ENCODE peak calls at places on chromosomes 13 and 19, in five cellular contexts. V, Q, Z, A and Y are unnamed samples.

GRCh38 chr19:36169084-36169760 is 17.0 kb upstream of the COX7A1 start:
- DNase-seq in V (no peak), Q (no peak), Z (no peak), A (peak), Y (no peak)

GRCh38 chr13:109642358-109642757 is 144.0 kb downstream of the IRS2 start:
- DNase-seq in V (no peak), Q (no peak), Z (no peak), A (no peak), Y (no peak)

GRCh38 chr13:35723061-35723461 is 246.6 kb upstream of the MAB21L1 start:
- DNase-seq in V (no peak), Q (no peak), Z (no peak), A (no peak), Y (no peak)

GRCh38 chr19:55160128-55160985 is 2.8 kb upstream of the TNNI3 start:
- DNase-seq in V (peak), Q (peak), Z (peak), A (peak), Y (peak)

GRCh38 chr19:38952395-38953165 is 21.8 kb downstream of the MRPS12 start:
- DNase-seq in V (no peak), Q (peak), Z (no peak), A (peak), Y (peak)

GRCh38 chr19:19053508-19054314 is 10.1 kb upstream of the SLC25A42 start:
- DNase-seq in V (peak), Q (peak), Z (no peak), A (peak), Y (peak)

GRCh38 chr19:35641515-35642151 is at the start of gene ETV2:
- DNase-seq in V (no peak), Q (no peak), Z (no peak), A (peak), Y (no peak)

GRCh38 chr13:29696606-29697005 is 101.1 kb upstream of the SLC7A1 start:
- DNase-seq in V (no peak), Q (no peak), Z (no peak), A (no peak), Y (no peak)

GRCh38 chr19:47848871-47849473 is 10.1 kb upstream of the TPRX2 start:
- DNase-seq in V (no peak), Q (peak), Z (no peak), A (peak), Y (peak)

GRCh38 chr13:73060251-73061160 is 1.7 kb downstream of the KLF5 start:
- DNase-seq in V (no peak), Q (no peak), Z (peak), A (no peak), Y (no peak)

GRCh38 chr13:29886446-29886845 is 36.0 kb upstream of the UBL3 start:
- DNase-seq in V (no peak), Q (no peak), Z (no peak), A (no peak), Y (no peak)

GRCh38 chr19:3683405-3683865 is 16.8 kb downstream of the PIP5K1C start:
- DNase-seq in V (no peak), Q (no peak), Z (no peak), A (peak), Y (no peak)

GRCh38 chr19:38539751-38540150 is 78.0 kb downstream of the MAP4K1 start:
- DNase-seq in V (no peak), Q (no peak), Z (no peak), A (no peak), Y (no peak)

GRCh38 chr13:67416047-67416925 is 186.2 kb upstream of the PCDH9 start:
- DNase-seq in V (peak), Q (peak), Z (no peak), A (peak), Y (peak)

GRCh38 chr13:77002590-77003190 is 10.8 kb downstream of the CLN5 start:
- DNase-seq in V (no peak), Q (peak), Z (no peak), A (no peak), Y (no peak)

GRCh38 chr13:21243843-21244184 is 67.4 kb downstream of the MRPL57 start:
- DNase-seq in V (no peak), Q (no peak), Z (no peak), A (no peak), Y (no peak)

GRCh38 chr13:21243045-21243842 is 66.8 kb downstream of the MRPL57 start:
- DNase-seq in V (no peak), Q (no peak), Z (no peak), A (no peak), Y (no peak)

GRCh38 chr13:21238267-21238666 is 61.8 kb downstream of the MRPL57 start:
- DNase-seq in V (no peak), Q (no peak), Z (no peak), A (no peak), Y (no peak)

GRCh38 chr13:21240586-21240985 is 64.1 kb downstream of the MRPL57 start:
- DNase-seq in V (no peak), Q (no peak), Z (no peak), A (no peak), Y (no peak)

DNA sequence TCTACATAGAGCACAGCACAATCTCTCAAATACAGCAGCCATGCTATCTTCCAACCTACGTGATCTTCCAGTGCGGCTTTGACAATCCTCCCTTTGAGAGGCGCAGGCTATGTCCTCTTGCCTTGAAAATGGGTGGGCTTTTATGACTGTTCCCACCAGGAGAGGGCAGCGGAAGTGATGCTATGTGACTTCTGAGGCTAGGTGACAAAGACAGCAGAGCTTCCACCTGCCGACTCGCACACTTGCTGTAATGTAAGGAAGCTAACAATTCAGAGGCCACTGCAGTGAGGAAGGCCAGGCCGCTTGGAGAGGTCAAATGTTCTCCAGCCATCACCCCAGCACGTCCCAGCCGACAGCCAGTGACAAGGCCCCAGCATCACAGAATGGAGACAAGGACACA is 65.8 kb downstream of the MRPL57 start:
- DNase-seq in V (no peak), Q (no peak), Z (no peak), A (peak), Y (no peak)
- TF ChIP-seq CTCF in V (peak), Q (no peak), Z (no peak), A (no peak), Y (no peak)

DNA sequence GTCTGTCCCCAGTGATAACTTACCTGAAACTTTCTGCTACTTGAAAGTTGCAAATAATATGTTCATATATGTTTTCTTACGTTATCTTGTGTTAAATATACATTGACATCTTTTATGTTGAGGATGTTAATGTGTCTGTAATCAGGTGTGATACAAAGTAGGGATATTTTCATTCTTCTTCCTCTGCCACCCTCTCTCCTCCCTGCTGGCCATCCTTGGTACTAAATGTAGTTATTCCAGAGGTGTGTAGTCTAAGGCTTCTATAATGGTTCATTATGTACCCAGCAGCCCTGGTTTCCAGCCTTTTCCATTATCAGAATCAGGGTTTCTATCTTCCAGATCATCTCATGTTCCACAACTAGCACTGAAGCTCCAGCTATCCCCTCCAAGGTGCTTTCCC is 606.7 kb upstream of the KLHL1 start:
- DNase-seq in V (no peak), Q (no peak), Z (no peak), A (no peak), Y (no peak)
- TF ChIP-seq CTCF in V (peak), Q (no peak), Z (no peak), A (peak), Y (no peak)

GRCh38 chr19:9848060-9848459 is 12.9 kb downstream of the PIN1 start:
- DNase-seq in V (peak), Q (no peak), Z (no peak), A (peak), Y (peak)

GRCh38 chr19:9850235-9850959 is 15.3 kb downstream of the PIN1 start:
- DNase-seq in V (no peak), Q (no peak), Z (no peak), A (no peak), Y (no peak)

GRCh38 chr19:9849786-9850185 is 14.7 kb downstream of the PIN1 start:
- DNase-seq in V (no peak), Q (no peak), Z (no peak), A (no peak), Y (no peak)

GRCh38 chr19:9848761-9849160 is 13.6 kb downstream of the PIN1 start:
- DNase-seq in V (no peak), Q (no peak), Z (no peak), A (no peak), Y (no peak)

GRCh38 chr19:9847087-9847671 is 12.1 kb downstream of the PIN1 start:
- DNase-seq in V (no peak), Q (peak), Z (no peak), A (peak), Y (peak)
- TF ChIP-seq CTCF in V (peak), Q (peak), Z (no peak), A (peak), Y (peak)

DNA sequence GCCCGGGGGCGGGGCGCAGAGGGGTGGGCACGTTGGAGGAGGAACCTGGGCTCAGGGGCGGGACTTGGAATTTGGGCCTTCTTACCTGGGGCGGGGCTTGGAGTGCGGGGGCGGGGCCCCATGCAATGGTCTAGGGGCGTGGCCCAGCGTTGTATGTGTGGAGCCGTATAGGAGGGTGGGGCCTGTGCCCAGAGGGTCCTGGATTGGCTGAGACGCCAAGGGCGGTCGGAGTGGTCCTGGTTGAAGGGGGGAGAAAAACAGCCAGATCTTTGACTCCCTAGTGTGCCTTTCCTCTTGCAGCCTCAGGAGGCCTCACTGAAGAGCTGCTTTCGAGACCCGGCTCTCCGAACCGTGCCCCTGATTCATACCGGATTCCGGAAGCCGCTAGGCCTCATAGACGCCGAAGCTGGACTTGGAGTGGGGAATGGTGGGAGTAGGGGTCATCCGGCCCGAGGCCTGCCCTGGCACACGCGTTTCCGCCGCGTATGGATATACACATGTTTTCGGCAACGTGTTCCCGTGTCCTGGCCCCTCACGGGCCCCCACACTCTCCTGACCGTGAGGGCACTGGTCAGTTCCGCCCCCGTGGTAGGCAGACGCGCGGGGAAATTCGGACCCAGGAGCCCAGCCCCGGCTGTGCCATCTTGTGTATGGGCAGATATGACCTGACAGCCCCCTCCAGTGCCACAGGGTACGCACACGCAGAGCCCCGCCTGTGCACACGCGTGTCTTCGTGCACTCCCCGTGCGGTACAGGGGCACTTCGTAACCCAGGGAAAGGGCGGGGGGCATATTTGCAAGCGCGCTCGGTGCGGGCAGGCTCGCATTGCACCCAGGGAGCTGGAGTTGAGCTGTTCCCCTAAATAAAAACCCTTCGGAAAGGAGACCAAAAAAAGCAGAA is 661 bp upstream of the PRR12 start:
- DNase-seq in V (peak), Q (peak), Z (peak), A (peak), Y (peak)
- TF ChIP-seq CTCF in V (peak), Q (no peak), Z (no peak), A (no peak), Y (no peak)

DNA sequence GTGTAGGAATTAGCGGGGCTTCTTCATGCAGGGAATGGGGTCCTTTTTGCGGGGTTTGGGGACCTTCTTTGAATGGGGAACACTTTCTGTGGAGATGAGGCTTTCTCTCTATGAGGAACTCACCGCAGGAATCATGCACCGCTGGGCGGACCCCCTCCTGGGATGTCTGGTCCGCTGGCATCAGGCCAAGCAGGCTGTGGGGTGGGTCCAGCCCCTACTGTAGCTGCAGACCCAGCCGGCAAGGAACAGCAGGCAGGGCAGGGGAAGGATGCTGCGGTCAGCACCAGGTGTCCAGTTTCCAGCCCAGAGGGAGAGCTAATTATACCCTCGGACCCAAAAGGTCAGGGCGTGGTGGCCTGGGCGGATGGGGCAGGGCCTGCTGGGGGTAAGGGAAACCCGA is 1.8 kb downstream of the MYBPC2 start:
- DNase-seq in V (no peak), Q (no peak), Z (no peak), A (no peak), Y (no peak)
- TF ChIP-seq CTCF in V (no peak), Q (no peak), Z (no peak), A (no peak), Y (no peak)

GRCh38 chr13:51731759-51732158 is 72.2 kb downstream of the DHRS12 start:
- DNase-seq in V (no peak), Q (peak), Z (no peak), A (no peak), Y (no peak)
- TF ChIP-seq CTCF in V (no peak), Q (peak), Z (no peak), A (no peak), Y (no peak)